ENCODE peak calls at places on chromosomes 6 and 20, in five cellular contexts. O is CD8-positive, alpha-beta T cell; S is PC-9; T is BE2C; X is heart left ventricle. C is an unnamed sample. For H3K36me3, H3K4me1 and H3K27me3, the result is how much of the 10 kb centered on the place peaks cover.

GRCh38 chr20:49385471-49385870 is 97.0 kb downstream of the KCNB1 start:
- DNase-seq in S (peak), X (no peak), T (peak), O (no peak), C (peak)

GRCh38 chr6:168007592-168008338 is 10.3 kb downstream of the KIF25 start:
- DNase-seq in T (no peak), X (no peak), O (no peak), S (peak), C (peak)

GRCh38 chr20:23228912-23229311 is 121.7 kb upstream of the NXT1 start:
- DNase-seq in S (no peak), T (no peak), X (no peak), O (no peak), C (no peak)

GRCh38 chr6:32815996-32816395 is 806 bp downstream of the HLA-DOB start:
- DNase-seq in S (no peak), T (no peak), X (no peak), O (no peak), C (no peak)

GRCh38 chr6:142459267-142459666 is 157.5 kb downstream of the ADGRG6 start:
- DNase-seq in O (no peak), S (no peak), X (no peak), T (no peak), C (peak)

GRCh38 chr6:71138416-71138815 is 150.2 kb upstream of the OGFRL1 start:
- DNase-seq in O (no peak), S (no peak), T (no peak), X (no peak), C (no peak)

GRCh38 chr6:72724545-72724944 is 102.7 kb downstream of the KCNQ5 start:
- DNase-seq in O (no peak), S (no peak), X (no peak), T (no peak), C (no peak)

GRCh38 chr6:139708342-139709199 is 334.1 kb upstream of the CITED2 start:
- DNase-seq in S (peak), X (no peak), T (no peak), O (no peak), C (peak)

GRCh38 chr20:49501917-49502316 is 19.4 kb upstream of the KCNB1 start:
- DNase-seq in S (no peak), O (no peak), X (no peak), T (peak), C (peak)

GRCh38 chr6:399785-400517 is 8.4 kb downstream of the IRF4 start:
- DNase-seq in X (no peak), T (no peak), O (no peak), S (no peak), C (no peak)

GRCh38 chr6:154501287-154501868 is 9.1 kb downstream of the CNKSR3 start:
- DNase-seq in T (no peak), O (no peak), X (no peak), S (no peak), C (no peak)

GRCh38 chr6:34553750-34554149 is 2.4 kb downstream of the SPDEF start:
- DNase-seq in X (no peak), T (no peak), O (no peak), S (no peak), C (no peak)

GRCh38 chr6:114419175-114419574 is 76.4 kb upstream of the HS3ST5 start:
- DNase-seq in X (no peak), T (no peak), S (no peak), O (no peak), C (no peak)

GRCh38 chr20:11247059-11247630 is 573.3 kb upstream of the JAG1 start:
- DNase-seq in S (no peak), X (no peak), O (no peak), T (no peak), C (no peak)

GRCh38 chr6:71473908-71474307 is 185.3 kb downstream of the OGFRL1 start:
- DNase-seq in S (no peak), O (no peak), X (peak), T (no peak), C (peak)

GRCh38 chr20:47024461-47024937 is 129.9 kb downstream of the EYA2 start:
- DNase-seq in S (no peak), X (no peak), T (no peak), O (no peak), C (no peak)

GRCh38 chr6:25324076-25324762 is 45.0 kb downstream of the CARMIL1 start:
- DNase-seq in X (no peak), S (no peak), T (no peak), O (no peak), C (no peak)

GRCh38 chr6:134882426-134883038 is 67.4 kb downstream of the ALDH8A1 start:
- DNase-seq in T (peak), S (peak), O (peak), X (peak), C (peak)

DNA sequence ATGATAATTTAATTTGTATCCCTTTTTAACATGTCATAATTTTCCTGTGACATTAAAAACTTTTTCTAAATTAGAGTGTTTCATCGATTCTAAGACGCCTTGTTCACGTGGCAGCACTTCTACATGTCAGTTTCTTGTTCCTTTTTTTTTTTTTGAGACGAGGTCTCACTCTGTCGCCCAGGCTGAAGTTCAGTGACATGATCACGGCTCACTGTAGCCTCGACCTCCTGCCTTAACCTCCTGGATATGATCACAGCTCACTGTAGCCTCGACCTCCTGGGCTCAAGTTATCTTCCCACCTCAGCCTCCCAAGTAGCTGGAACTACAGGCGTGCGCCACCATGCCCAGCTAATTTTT is 27.6 kb upstream of the ADRM1 start:
- DNase-seq in O (no peak), X (no peak), T (no peak), S (no peak), C (no peak)
- H3K36me3 ChIP-seq in O (under half), X (half or more), T (under half), S (under half), C (under half)

GRCh38 chr6:43123691-43124314 is 47.3 kb upstream of the SRF start:
- DNase-seq in O (no peak), T (peak), X (no peak), S (no peak), C (no peak)

GRCh38 chr6:43120101-43120730 is 44.1 kb downstream of the PTK7 start:
- DNase-seq in S (no peak), X (no peak), O (no peak), T (no peak), C (no peak)

GRCh38 chr6:43122146-43122545 is 46.0 kb downstream of the PTK7 start:
- DNase-seq in X (no peak), S (no peak), T (no peak), O (no peak), C (no peak)

GRCh38 chr6:43119456-43119855 is 43.3 kb downstream of the PTK7 start:
- DNase-seq in T (no peak), O (no peak), X (no peak), S (no peak), C (peak)

DNA sequence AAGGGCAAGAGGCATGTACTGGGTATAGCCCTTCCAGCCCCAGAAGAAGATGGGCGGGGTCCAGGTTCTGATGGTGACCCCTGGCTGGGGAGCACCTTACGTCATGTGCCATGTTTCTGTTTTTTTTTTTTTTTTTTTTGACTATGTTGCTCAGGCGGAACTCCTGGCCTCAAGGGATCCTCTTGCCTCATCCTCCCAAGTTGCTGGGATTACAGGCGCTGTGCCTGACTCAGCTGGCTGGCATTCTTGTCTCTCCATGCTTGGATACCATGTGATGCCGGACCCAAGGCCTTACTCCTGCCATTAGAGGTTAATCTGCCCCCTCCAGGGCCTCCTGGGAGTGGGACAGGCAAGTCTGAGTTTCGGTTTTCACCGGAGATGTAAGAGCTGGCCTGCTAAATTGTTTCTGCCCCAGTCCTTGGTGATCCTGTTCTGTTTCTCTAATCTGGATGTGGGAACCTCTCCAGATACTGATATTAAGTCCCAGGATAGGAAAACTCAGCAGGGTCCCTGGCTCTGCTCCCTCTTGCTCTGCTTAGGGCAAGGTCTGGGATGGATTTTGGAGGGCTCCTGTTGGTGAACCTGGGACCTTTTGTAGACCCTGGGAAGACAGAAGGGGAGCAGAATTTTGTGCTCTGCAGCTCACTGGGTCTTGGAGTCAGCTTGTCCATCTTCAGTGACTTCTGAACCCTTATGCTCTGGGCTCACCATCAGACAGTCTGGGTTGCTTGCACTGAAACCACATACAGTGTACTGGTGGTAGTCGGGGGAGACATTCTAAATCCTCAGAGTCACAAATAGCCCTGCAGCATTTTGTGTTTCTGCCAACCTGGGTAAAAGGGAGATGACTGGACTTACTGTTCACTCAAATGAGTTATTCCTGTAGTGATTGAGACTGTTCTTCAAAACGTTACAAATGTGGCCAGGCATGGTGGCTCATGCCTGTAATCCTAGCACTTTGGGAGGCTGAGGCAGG is 45.1 kb downstream of the PTK7 start:
- DNase-seq in O (no peak), X (no peak), S (peak), T (peak), C (peak)
- H3K4me1 ChIP-seq in O (under half), X (under half), S (under half), T (under half), C (under half)

GRCh38 chr6:158771399-158772158 is 47.6 kb downstream of the EZR start:
- DNase-seq in S (no peak), O (no peak), T (no peak), X (no peak), C (no peak)
- H3K27me3 ChIP-seq in S (under half), O (under half), T (under half), X (under half), C (under half)

GRCh38 chr6:13314806-13315205 is 13.5 kb downstream of the TBC1D7 start:
- DNase-seq in S (no peak), X (no peak), O (no peak), T (no peak), C (no peak)

GRCh38 chr6:13318821-13319220 is 9.5 kb downstream of the TBC1D7 start:
- DNase-seq in X (no peak), S (no peak), T (no peak), O (no peak), C (no peak)

GRCh38 chr6:13315896-13316295 is 12.4 kb downstream of the TBC1D7 start:
- DNase-seq in X (no peak), S (no peak), T (no peak), O (no peak), C (no peak)

DNA sequence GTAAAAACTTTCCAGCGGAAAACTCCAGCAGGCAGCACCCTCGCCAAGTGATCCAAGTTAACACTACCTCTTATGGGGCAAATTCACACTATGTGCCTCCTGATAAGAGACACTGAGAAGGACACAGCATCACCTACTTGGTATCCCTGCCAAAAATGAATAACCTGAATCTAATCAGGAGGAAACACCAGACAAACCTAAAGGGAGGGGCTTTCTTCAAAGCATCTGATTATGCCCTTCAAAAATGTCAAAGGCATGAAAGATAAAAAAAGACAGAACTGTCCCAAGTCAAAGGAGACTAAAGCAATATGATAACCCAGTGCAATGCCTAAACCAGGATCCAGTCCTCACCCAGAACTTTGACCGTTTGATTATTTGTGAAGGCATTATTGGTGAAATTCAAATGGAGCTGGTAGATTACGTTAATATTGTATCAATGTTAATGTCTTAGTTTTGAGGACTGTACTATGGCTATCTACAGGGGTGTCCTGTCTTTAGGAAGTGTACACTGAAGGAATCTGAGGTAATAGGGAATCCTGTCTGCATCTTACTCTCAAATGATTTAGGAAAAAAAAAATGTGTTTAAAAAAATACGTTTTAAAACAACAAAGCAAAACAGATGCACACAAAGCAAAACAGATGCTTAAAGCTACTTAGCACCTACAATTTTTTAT is 8.3 kb downstream of the TBC1D7 start:
- DNase-seq in T (no peak), X (no peak), S (no peak), O (no peak), C (no peak)
- H3K36me3 ChIP-seq in T (under half), X (half or more), S (under half), O (under half), C (half or more)

DNA sequence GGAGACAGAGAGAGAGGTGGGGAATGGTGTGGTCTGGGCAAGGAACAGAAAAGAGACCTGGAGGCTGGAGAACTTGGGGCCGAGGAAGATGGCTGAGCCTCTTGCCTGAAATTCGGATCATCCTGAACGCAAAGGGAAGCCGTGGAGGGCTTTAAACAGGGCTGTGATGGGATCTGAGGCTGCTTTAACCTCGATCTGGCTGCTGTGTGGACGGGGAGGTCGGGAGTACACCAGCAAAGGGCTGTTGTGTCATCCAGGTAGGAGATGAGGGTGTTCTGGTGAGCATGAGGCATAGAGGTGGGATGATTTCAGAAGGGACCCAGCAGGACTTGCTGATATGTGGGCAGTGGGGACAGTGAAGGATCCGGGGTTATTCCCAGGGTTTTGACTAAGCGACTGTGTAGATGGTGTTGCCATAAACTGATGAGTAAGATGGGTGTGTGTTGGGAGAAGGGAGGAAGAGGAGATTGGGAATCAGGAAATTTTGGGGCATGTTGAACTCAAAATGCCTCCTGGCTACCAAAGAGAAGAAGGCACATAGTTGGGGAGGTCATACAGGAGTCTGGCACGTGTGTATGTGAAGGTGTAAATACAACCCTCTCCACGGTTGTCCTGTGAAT is 158.5 kb downstream of the NFATC2 start:
- DNase-seq in S (no peak), X (no peak), T (no peak), O (no peak), C (no peak)
- H3K4me1 ChIP-seq in S (under half), X (under half), T (under half), O (under half), C (under half)

GRCh38 chr20:63378115-63378429 is 16.9 kb upstream of the CHRNA4 start:
- DNase-seq in O (no peak), X (no peak), S (no peak), T (no peak), C (no peak)
- H3K27me3 ChIP-seq in O (under half), X (under half), S (half or more), T (under half), C (under half)

GRCh38 chr20:35277531-35278395 is at the start of gene MMP24OS:
- DNase-seq in T (peak), O (peak), S (peak), X (peak), C (peak)
- H3K36me3 ChIP-seq in T (under half), O (under half), S (under half), X (half or more), C (under half)

GRCh38 chr20:860891-861290 is 27.4 kb downstream of the FAM110A start:
- DNase-seq in O (no peak), S (no peak), X (no peak), T (no peak), C (no peak)
- H3K4me1 ChIP-seq in O (under half), S (under half), X (under half), T (under half), C (under half)

DNA sequence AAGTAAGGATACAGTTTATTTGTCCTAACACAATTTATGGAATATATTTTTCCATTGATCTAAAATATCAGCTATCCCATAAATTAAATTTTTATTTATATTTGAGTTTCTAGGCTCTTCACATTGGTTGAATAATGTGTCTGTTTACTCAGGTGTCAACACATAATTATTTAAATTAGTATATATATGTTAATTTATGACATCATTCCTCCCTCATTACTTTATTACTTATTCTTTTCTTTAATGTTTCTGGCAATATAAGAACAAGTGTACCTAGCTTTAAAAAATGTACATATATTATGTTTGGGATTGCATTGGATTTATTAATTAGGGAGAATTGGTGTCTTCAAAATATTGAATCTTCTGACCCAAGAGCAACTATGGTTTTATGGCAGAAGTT is 31.2 kb upstream of the TCF21 start:
- DNase-seq in O (no peak), T (no peak), X (no peak), S (no peak), C (no peak)
- H3K27me3 ChIP-seq in O (under half), T (under half), X (under half), S (under half), C (under half)

DNA sequence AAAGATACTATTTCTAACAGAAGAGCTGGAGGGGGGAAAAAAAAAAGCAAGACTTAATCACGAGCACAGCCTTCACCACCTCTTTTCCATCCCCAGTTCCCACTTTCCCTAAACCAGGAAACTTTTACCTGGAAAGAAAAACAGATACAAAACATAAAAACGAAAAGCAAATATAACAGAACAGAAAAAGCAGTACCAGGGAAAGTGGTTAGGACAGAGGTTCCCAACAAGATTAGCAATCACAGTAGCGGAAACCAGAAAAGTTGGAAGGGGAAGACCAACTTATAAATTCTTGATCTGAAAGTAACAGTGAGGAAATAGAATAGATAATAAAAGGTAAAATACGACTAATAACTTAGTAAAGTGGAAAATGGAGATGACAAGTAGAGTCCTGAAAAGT is 1.2 kb downstream of the DDX39B start:
- DNase-seq in T (no peak), X (no peak), S (no peak), O (no peak), C (no peak)
- H3K36me3 ChIP-seq in T (half or more), X (under half), S (under half), O (under half), C (under half)

C was measured in cardiac muscle cell.